ENCODE peak calls at places on chromosomes 3 and 15, in seven cellular contexts. A, E, M, U, D, V and O are unnamed samples.

GRCh38 chr3:165830746-165831145 is 6.5 kb downstream of the BCHE start:
- DNase-seq in A (no peak), E (no peak), M (no peak), U (no peak), D (no peak), V (no peak), O (no peak)

GRCh38 chr3:192090586-192090985 is 629.6 kb downstream of the PYDC2 start:
- DNase-seq in A (peak; percentile 67), E (no peak), M (no peak), U (no peak), D (no peak), V (peak; percentile 6), O (no peak)

GRCh38 chr3:104437131-104437750 is 929.5 kb upstream of the ALCAM start:
- DNase-seq in A (no peak), E (peak; percentile 70), M (no peak), U (no peak), D (no peak), V (no peak), O (no peak)

GRCh38 chr3:70716832-70717231 is 404.4 kb upstream of the MDFIC2 start:
- DNase-seq in A (no peak), E (peak; percentile 76), M (peak; percentile 28), U (no peak), D (peak; percentile 0), V (no peak), O (no peak)

GRCh38 chr15:75655911-75656310 is 8.2 kb downstream of the SNX33 start:
- DNase-seq in A (no peak), E (no peak), M (no peak), U (no peak), D (no peak), V (no peak), O (no peak)

GRCh38 chr15:35696767-35697231 is 150.8 kb upstream of the DPH6 start:
- DNase-seq in A (no peak), E (peak; percentile 94), M (no peak), U (no peak), D (no peak), V (no peak), O (no peak)

GRCh38 chr15:73295630-73296286 is 73.0 kb downstream of the HCN4 start:
- DNase-seq in A (no peak), E (peak; percentile 37), M (no peak), U (no peak), D (no peak), V (no peak), O (peak; percentile 70)

GRCh38 chr3:124202754-124203153 is 210.8 kb upstream of the ROPN1 start:
- DNase-seq in A (no peak), E (no peak), M (no peak), U (no peak), D (no peak), V (no peak), O (no peak)

GRCh38 chr3:18134386-18135082 is 290.6 kb downstream of the SATB1 start:
- DNase-seq in A (no peak), E (peak; percentile 80), M (no peak), U (no peak), D (no peak), V (no peak), O (no peak)

GRCh38 chr15:69557340-69558137 is 104.9 kb downstream of the RPLP1 start:
- DNase-seq in A (no peak), E (peak; percentile 96), M (peak; percentile 90), U (no peak), D (no peak), V (no peak), O (no peak)

GRCh38 chr15:63615935-63616334 is 18.7 kb downstream of the FBXL22 start:
- DNase-seq in A (no peak), E (no peak), M (no peak), U (no peak), D (no peak), V (no peak), O (no peak)

GRCh38 chr3:186700267-186700666 is 16.9 kb upstream of the KNG1 start:
- DNase-seq in A (no peak), E (peak; percentile 35), M (no peak), U (no peak), D (no peak), V (no peak), O (no peak)

GRCh38 chr3:110237091-110237615 is 834.5 kb upstream of the NECTIN3 start:
- DNase-seq in A (no peak), E (no peak), M (no peak), U (no peak), D (no peak), V (no peak), O (no peak)

GRCh38 chr3:74642876-74643275 is 28.4 kb upstream of the CNTN3 start:
- DNase-seq in A (no peak), E (peak; percentile 55), M (no peak), U (no peak), D (no peak), V (no peak), O (no peak)

GRCh38 chr3:42668793-42669217 is 15.3 kb downstream of the ZBTB47 start:
- DNase-seq in A (no peak), E (peak; percentile 56), M (no peak), U (no peak), D (no peak), V (no peak), O (no peak)

GRCh38 chr3:129794319-129795201 is 99.0 kb downstream of the TMCC1 start:
- DNase-seq in A (peak; percentile 29), E (peak; percentile 70), M (no peak), U (peak; percentile 88), D (peak; percentile 1), V (peak; percentile 30), O (peak; percentile 38)

GRCh38 chr15:66294157-66294931 is 976 bp downstream of the DIS3L start:
- DNase-seq in A (peak; percentile 70), E (peak; percentile 79), M (peak; percentile 27), U (no peak), D (no peak), V (no peak), O (peak; percentile 57)

GRCh38 chr3:168212664-168213255 is 117.0 kb upstream of the GOLIM4 start:
- DNase-seq in A (no peak), E (peak; percentile 3), M (no peak), U (no peak), D (no peak), V (no peak), O (no peak)

GRCh38 chr3:54257114-54257513 is 134.8 kb downstream of the CACNA2D3 start:
- DNase-seq in A (no peak), E (no peak), M (no peak), U (no peak), D (no peak), V (no peak), O (no peak)

GRCh38 chr15:33154366-33155166 is 39.9 kb downstream of the FMN1 start:
- DNase-seq in A (no peak), E (peak; percentile 68), M (no peak), U (peak; percentile 71), D (no peak), V (no peak), O (peak; percentile 90)

GRCh38 chr15:39462691-39463090 is 118.2 kb upstream of the THBS1 start:
- DNase-seq in A (no peak), E (peak; percentile 80), M (no peak), U (no peak), D (no peak), V (no peak), O (no peak)

GRCh38 chr15:25172691-25173090 is 217.9 kb downstream of the SNRPN start:
- DNase-seq in A (no peak), E (no peak), M (no peak), U (no peak), D (no peak), V (no peak), O (peak; percentile 36)

GRCh38 chr3:11619946-11620652 is 23.6 kb downstream of the VGLL4 start:
- DNase-seq in A (no peak), E (no peak), M (no peak), U (no peak), D (no peak), V (no peak), O (no peak)
- TF ChIP-seq CTCF in A (no peak), E (no peak), M (no peak), U (no peak), D (no peak), V (no peak), O (no peak)

DNA sequence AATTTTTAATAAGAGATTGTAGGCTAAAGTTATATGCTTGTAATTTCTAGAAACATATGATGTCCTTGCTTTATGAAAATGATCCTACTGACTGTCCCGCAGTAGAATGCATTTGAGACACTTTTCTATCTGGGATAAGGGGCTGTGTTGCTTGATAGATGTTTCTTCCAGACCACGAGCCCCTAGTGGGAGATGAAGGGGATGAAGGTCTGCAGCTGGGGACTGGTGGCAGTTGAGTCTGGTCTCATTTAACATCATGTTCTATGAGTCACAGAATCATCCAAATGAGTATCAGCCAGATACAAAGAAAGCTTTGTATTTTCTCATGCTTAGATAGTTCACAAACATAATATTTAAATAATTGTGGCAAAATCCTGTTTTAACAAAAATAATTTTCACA is 84.3 kb upstream of the PRTG start:
- DNase-seq in A (no peak), E (no peak), M (no peak), U (no peak), D (no peak), V (no peak), O (no peak)
- TF ChIP-seq CTCF in A (no peak), E (no peak), M (no peak), U (no peak), D (no peak), V (no peak), O (no peak)

DNA sequence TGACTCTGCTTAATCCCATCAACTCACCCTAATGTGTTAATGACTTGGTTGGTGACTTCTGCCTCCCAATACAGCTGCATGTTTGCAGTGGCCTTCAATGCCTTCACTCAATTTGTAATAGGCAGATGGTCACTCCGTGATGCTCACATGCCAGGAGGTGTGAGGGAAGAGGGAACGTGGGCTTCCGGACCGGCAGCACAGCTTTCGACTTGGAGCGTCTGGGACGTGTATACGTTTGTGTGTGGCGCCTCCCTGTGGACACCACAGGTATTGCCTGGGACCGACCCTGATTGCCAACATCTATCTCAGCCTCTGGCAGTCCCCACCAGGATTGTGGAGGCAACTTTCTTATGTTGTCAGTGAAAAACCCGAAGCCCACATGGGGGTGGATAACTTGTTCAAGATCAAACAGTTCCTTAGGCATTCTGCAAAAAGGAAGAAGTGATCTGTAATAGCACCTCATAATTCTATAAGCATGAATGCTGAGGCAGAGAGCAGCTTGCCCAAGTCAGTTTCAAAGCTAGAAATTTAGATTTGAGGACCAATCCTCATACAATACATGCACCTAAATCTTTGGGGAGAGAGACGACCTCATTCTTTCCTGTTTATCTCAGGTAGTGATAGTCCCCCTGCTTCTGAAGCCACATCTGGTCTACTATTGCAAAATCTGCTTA is 16.9 kb downstream of the MRPL46 start:
- DNase-seq in A (peak; percentile 85), E (peak; percentile 78), M (peak; percentile 22), U (no peak), D (peak; percentile 32), V (peak; percentile 91), O (no peak)
- TF ChIP-seq CTCF in A (peak; percentile 97), E (peak; percentile 84), M (peak; percentile 81), U (peak; percentile 55), D (peak; percentile 36), V (peak; percentile 95), O (peak; percentile 82)

GRCh38 chr15:38010390-38010789 is 76.0 kb downstream of the TMCO5A start:
- DNase-seq in A (no peak), E (no peak), M (peak; percentile 16), U (no peak), D (no peak), V (no peak), O (no peak)
- TF ChIP-seq CTCF in A (no peak), E (no peak), M (peak; percentile 35), U (no peak), D (no peak), V (no peak), O (no peak)

GRCh38 chr3:146421814-146422748 is 47.3 kb downstream of the PLSCR2 start:
- DNase-seq in A (no peak), E (peak; percentile 83), M (no peak), U (no peak), D (no peak), V (no peak), O (no peak)
- TF ChIP-seq CTCF in A (no peak), E (no peak), M (no peak), U (no peak), D (no peak), V (no peak), O (no peak)

GRCh38 chr15:28017423-28017924 is 81.6 kb downstream of the OCA2 start:
- DNase-seq in A (no peak), E (no peak), M (no peak), U (no peak), D (no peak), V (no peak), O (no peak)
- TF ChIP-seq CTCF in A (no peak), E (no peak), M (no peak), U (no peak), D (no peak), V (no peak), O (no peak)